ENCODE peak calls at places on chromosome 5, in ten cellular contexts. G is HCT116, N is right lobe of liver, K is Peyer's patch, B is tibial nerve, V is A549, C is sigmoid colon, S is IMR-90, R is vagina, T is testis. O is an unnamed sample. For H3K4me1, the result is how much of the 10 kb centered on the place peaks cover.

GRCh38 chr5:176741566-176742211 is 68.7 kb upstream of the UNC5A start:
- DNase-seq in G (no peak), N (no peak), K (no peak), B (no peak), V (no peak), C (peak), S (no peak), R (peak), T (no peak), O (no peak)

GRCh38 chr5:176184608-176185132 is 53.6 kb upstream of the SIMC1 start:
- DNase-seq in G (no peak), N (no peak), K (no peak), B (no peak), V (no peak), C (no peak), S (no peak), R (no peak), T (no peak), O (no peak)

GRCh38 chr5:132459031-132459982 is 31.3 kb downstream of the IRF1 start:
- DNase-seq in G (peak), N (no peak), K (no peak), B (no peak), V (no peak), C (peak), S (peak), R (no peak), T (no peak), O (no peak)

GRCh38 chr5:174518512-174518911 is 205.9 kb upstream of the MSX2 start:
- DNase-seq in G (no peak), N (no peak), K (no peak), B (no peak), V (no peak), C (no peak), S (peak), R (no peak), T (no peak), O (no peak)

GRCh38 chr5:95715799-95716461 is 15.2 kb upstream of the RHOBTB3 start:
- DNase-seq in G (peak), N (no peak), K (no peak), B (no peak), V (no peak), C (no peak), S (peak), R (no peak), T (no peak), O (no peak)

GRCh38 chr5:135462304-135462703 is 10.2 kb upstream of the TIFAB start:
- DNase-seq in G (peak), N (no peak), K (no peak), B (peak), V (peak), C (peak), S (peak), R (no peak), T (peak), O (peak)

GRCh38 chr5:72021651-72022357 is 85.5 kb upstream of the MAP1B start:
- DNase-seq in G (no peak), N (no peak), K (no peak), B (no peak), V (no peak), C (no peak), S (no peak), R (no peak), T (no peak), O (no peak)

GRCh38 chr5:41279040-41279439 is 65.7 kb upstream of the C6 start:
- DNase-seq in G (no peak), N (no peak), K (no peak), B (no peak), V (no peak), C (no peak), S (no peak), R (no peak), T (no peak), O (no peak)

GRCh38 chr5:41223962-41224361 is 10.6 kb upstream of the C6 start:
- DNase-seq in G (no peak), N (no peak), K (no peak), B (no peak), V (no peak), C (no peak), S (no peak), R (no peak), T (no peak), O (no peak)

GRCh38 chr5:7904170-7904569 is 35.2 kb downstream of the MTRR start:
- DNase-seq in G (no peak), N (no peak), K (no peak), B (no peak), V (peak), C (no peak), S (peak), R (no peak), T (no peak), O (no peak)

GRCh38 chr5:129971684-129972083 is 67.4 kb downstream of the CHSY3 start:
- DNase-seq in G (no peak), N (no peak), K (no peak), B (no peak), V (no peak), C (no peak), S (no peak), R (no peak), T (no peak), O (no peak)

GRCh38 chr5:32504923-32505596 is 60.5 kb upstream of the ZFR start:
- DNase-seq in G (no peak), N (no peak), K (no peak), B (peak), V (no peak), C (peak), S (peak), R (no peak), T (peak), O (peak)

GRCh38 chr5:75677607-75678006 is 39.6 kb downstream of the POC5 start:
- DNase-seq in G (no peak), N (no peak), K (no peak), B (no peak), V (no peak), C (no peak), S (no peak), R (no peak), T (no peak), O (no peak)

GRCh38 chr5:28165116-28165515 is 1126.7 kb upstream of the CDH9 start:
- DNase-seq in G (no peak), N (no peak), K (no peak), B (no peak), V (no peak), C (no peak), S (no peak), R (no peak), T (no peak), O (no peak)

GRCh38 chr5:136655429-136655828 is 290.1 kb upstream of the TRPC7 start:
- DNase-seq in G (no peak), N (no peak), K (no peak), B (no peak), V (no peak), C (no peak), S (peak), R (no peak), T (no peak), O (no peak)
- TF ChIP-seq POLR2A in G (no peak), N (no peak), K (no peak), B (no peak), V (no peak), C (no peak), S (no peak), R (no peak), T (no peak), O (no peak)

GRCh38 chr5:158991391-158991790 is 108.3 kb downstream of the EBF1 start:
- DNase-seq in G (no peak), N (no peak), K (no peak), B (no peak), V (no peak), C (no peak), S (peak), R (no peak), T (no peak), O (no peak)

GRCh38 chr5:158988987-158989624 is 110.6 kb downstream of the EBF1 start:
- DNase-seq in G (no peak), N (no peak), K (no peak), B (no peak), V (no peak), C (no peak), S (no peak), R (no peak), T (no peak), O (no peak)

GRCh38 chr5:158990979-158991378 is 108.7 kb downstream of the EBF1 start:
- DNase-seq in G (no peak), N (no peak), K (no peak), B (no peak), V (no peak), C (no peak), S (no peak), R (no peak), T (no peak), O (no peak)

GRCh38 chr5:158985492-158985891 is 114.2 kb downstream of the EBF1 start:
- DNase-seq in G (no peak), N (no peak), K (no peak), B (no peak), V (no peak), C (no peak), S (no peak), R (no peak), T (no peak), O (no peak)

DNA sequence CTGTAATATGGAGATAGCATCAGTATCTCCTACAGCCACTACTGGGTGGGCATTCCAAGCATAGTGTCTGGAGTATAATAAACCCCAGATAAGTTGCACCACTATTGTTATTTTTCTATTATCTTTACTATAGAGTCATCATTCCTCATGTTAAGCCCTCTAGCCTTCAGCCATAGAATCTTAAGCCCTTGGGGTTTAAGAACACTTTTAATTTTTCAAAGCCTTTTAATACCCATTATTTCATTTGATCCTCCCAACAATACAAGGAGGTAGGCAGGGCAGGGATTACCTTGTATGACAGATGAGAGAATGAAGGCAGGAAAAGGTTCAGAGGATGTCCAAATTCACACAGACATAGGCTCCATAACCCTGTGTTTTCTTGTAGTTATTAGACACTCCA is 112.5 kb downstream of the EBF1 start:
- DNase-seq in G (no peak), N (no peak), K (no peak), B (no peak), V (no peak), C (no peak), S (no peak), R (no peak), T (no peak), O (no peak)
- H3K4me1 ChIP-seq in G (under half), N (under half), K (under half), B (under half), V (under half), C (under half), S (under half), R (under half), T (under half), O (under half)

GRCh38 chr5:6747103-6747502 is 33.9 kb downstream of the TENT4A start:
- DNase-seq in G (no peak), N (no peak), K (no peak), B (no peak), V (no peak), C (peak), S (no peak), R (no peak), T (no peak), O (no peak)

GRCh38 chr5:6750951-6751685 is 37.9 kb downstream of the TENT4A start:
- DNase-seq in G (no peak), N (no peak), K (no peak), B (no peak), V (no peak), C (peak), S (no peak), R (no peak), T (no peak), O (peak)

GRCh38 chr5:6750142-6750840 is 37.1 kb downstream of the TENT4A start:
- DNase-seq in G (no peak), N (no peak), K (no peak), B (no peak), V (no peak), C (peak), S (no peak), R (no peak), T (no peak), O (no peak)

GRCh38 chr5:6748142-6748541 is 34.9 kb downstream of the TENT4A start:
- DNase-seq in G (no peak), N (no peak), K (no peak), B (no peak), V (no peak), C (peak), S (no peak), R (no peak), T (no peak), O (no peak)

DNA sequence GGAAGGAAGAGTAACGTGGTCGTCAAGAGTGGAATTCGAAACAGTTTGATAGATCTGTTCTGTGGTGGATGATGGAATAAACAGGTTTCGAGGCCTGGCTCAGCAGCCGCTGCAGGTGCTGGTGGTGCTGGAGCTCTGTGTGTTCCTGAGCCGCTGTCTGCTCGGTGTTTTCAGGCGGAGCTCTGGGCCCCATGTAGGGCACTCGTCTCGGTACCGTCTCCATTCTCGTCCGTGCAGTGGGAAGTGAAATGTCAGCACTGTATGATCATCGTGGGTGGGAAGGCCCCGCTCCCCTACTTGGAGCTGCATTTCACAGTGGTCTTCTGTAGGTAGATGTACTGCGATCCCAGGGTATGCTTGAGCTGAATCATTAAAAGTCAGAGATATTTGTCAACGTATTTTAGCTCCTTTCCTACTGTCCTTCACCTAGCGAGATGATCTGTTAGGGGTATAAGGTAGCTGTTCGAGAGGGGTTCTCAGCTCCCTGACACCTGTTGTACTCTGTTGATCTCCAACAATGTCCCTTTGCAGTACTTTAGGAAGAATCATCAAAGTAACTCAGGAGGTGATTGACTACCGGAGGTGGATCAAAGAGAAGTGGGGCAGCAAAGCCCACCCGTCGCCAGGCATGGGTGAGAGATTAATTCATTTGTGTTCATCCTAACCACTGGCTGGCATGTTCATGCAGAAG is 35.9 kb downstream of the TENT4A start:
- DNase-seq in G (no peak), N (no peak), K (no peak), B (no peak), V (no peak), C (peak), S (no peak), R (no peak), T (no peak), O (no peak)
- TF ChIP-seq POLR2A in G (no peak), N (no peak), K (no peak), B (no peak), V (no peak), C (no peak), S (no peak), R (no peak), T (no peak), O (no peak)

GRCh38 chr5:140342287-140342686 is 4.1 kb downstream of the HBEGF start:
- DNase-seq in G (no peak), N (no peak), K (peak), B (peak), V (no peak), C (peak), S (no peak), R (no peak), T (no peak), O (no peak)
- H3K4me1 ChIP-seq in G (under half), N (under half), K (under half), B (under half), V (under half), C (half or more), S (under half), R (under half), T (under half), O (under half)

GRCh38 chr5:149544199-149544472 is 7.1 kb downstream of the CSNK1A1 start:
- DNase-seq in G (no peak), N (no peak), K (no peak), B (no peak), V (no peak), C (no peak), S (no peak), R (no peak), T (no peak), O (no peak)
- TF ChIP-seq POLR2A in G (no peak), N (no peak), K (no peak), B (no peak), V (no peak), C (no peak), S (no peak), R (no peak), T (no peak), O (no peak)